ENCODE peak calls at places on chromosomes 11 and 22, in five cellular contexts. G is fibroblast of mammary gland, Q is A549, E is psoas muscle, F is endothelial cell. L is an unnamed sample.

GRCh38 chr11:31443802-31444201 is 65.6 kb downstream of the IMMP1L start:
- DNase-seq in G (no peak), Q (no peak), E (no peak), F (no peak), L (no peak)

GRCh38 chr11:60842688-60843605 is 1.0 kb downstream of the CCDC86 start:
- DNase-seq in G (peak), Q (no peak), E (peak), F (no peak), L (no peak)

GRCh38 chr11:78432058-78432515 is 14.5 kb upstream of the GAB2 start:
- DNase-seq in G (peak), Q (peak), E (no peak), F (peak), L (no peak)

GRCh38 chr11:73269353-73270088 is 2.6 kb upstream of the P2RY6 start:
- DNase-seq in G (no peak), Q (no peak), E (no peak), F (no peak), L (no peak)

GRCh38 chr11:62399868-62400245 is 19.0 kb upstream of the SCGB1A1 start:
- DNase-seq in G (no peak), Q (no peak), E (no peak), F (no peak), L (no peak)

GRCh38 chr11:70717961-70718595 is 319.7 kb downstream of the CTTN start:
- DNase-seq in G (no peak), Q (no peak), E (peak), F (no peak), L (no peak)

GRCh38 chr11:117993988-117994741 is 8.0 kb downstream of the IL10RA start:
- DNase-seq in G (no peak), Q (no peak), E (no peak), F (no peak), L (no peak)

GRCh38 chr11:6618117-6619020 is 853 bp downstream of the TPP1 start:
- DNase-seq in G (peak), Q (no peak), E (peak), F (no peak), L (no peak)

GRCh38 chr11:133947298-133947905 is 9.4 kb downstream of the IGSF9B start:
- DNase-seq in G (peak), Q (peak), E (peak), F (peak), L (no peak)
- TF ChIP-seq CTCF in G (peak), Q (no peak), E (peak), F (no peak), L (peak)

DNA sequence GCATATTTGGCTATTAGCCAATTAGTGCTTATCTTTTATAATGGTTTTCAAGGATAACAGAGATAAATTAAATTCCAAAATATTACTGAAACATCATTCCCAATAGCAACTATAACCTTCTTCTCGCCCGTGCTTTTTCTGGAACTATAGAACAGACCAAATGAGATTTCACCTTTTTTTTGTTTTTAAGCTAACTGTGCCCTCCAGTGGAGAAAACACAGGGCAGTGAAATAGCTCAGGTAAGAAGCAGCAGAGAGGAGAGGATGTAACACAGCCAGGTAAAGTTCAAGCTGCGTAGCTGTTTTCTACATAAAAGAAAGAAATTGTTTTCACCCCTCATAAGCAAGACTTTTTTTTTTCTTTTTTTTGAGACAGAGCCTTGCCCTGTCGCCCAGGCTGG is 28.2 kb downstream of the HSD17B12 start:
- DNase-seq in G (no peak), Q (no peak), E (no peak), F (no peak), L (no peak)
- TF ChIP-seq CTCF in G (peak), Q (peak), E (peak), F (no peak), L (no peak)

GRCh38 chr11:63639195-63639832 is 25.1 kb upstream of the PLAAT3 start:
- DNase-seq in G (peak), Q (peak), E (no peak), F (no peak), L (no peak)
- TF ChIP-seq CTCF in G (peak), Q (peak), E (peak), F (peak), L (peak)

DNA sequence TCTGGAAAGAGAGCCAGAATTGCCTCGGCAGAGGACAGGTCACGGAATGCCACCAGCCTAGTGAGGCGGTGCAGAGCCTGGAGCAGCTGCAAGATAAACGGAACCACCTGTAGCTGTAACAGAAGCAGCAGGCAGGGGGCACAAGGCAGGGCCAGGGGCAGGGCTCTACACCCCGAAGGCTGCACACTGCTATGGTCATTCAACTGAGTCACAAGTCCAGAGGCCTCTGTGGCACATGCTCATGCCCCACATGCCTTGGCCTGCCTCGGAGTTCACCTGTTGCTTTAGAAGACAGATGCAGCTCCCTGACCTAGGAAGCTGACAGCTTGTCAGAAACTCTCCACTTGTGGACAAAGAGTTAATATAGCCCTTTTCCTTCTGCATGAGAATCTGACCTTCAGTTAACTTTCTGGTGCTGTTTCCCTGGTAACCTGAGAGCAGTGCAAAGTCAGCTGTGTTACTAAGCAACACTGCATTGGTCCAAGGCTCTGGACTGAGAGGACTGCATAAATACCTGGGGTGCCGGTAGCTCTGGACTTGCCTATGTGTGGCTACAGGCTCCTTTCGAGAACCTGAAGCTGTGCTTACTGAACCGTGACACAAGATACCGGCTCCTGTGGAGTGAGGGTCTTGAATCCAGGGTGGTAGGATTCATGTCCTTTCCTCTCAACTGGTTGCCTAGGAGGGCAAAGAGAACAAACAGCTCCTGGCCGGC is 10.5 kb downstream of the COMMD9 start:
- DNase-seq in G (no peak), Q (no peak), E (no peak), F (no peak), L (peak)
- TF ChIP-seq CTCF in G (no peak), Q (no peak), E (no peak), F (no peak), L (no peak)

GRCh38 chr11:80320765-80321164 is 879.9 kb upstream of the TENM4 start:
- DNase-seq in G (no peak), Q (no peak), E (no peak), F (no peak), L (no peak)
- TF ChIP-seq CTCF in G (peak), Q (no peak), E (no peak), F (no peak), L (peak)

GRCh38 chr11:119706887-119707286 is 22.1 kb downstream of the NECTIN1 start:
- DNase-seq in G (no peak), Q (no peak), E (no peak), F (peak), L (no peak)
- TF ChIP-seq CTCF in G (peak), Q (no peak), E (no peak), F (no peak), L (no peak)

GRCh38 chr22:25048659-25049657 is 96.4 kb downstream of the KIAA1671 start:
- DNase-seq in G (peak), Q (peak), E (peak), F (peak), L (no peak)

GRCh38 chr22:25050566-25050965 is 98.0 kb downstream of the KIAA1671 start:
- DNase-seq in G (no peak), Q (no peak), E (no peak), F (no peak), L (no peak)

GRCh38 chr22:25049770-25050169 is 97.3 kb downstream of the KIAA1671 start:
- DNase-seq in G (no peak), Q (no peak), E (no peak), F (no peak), L (no peak)

GRCh38 chr22:25051983-25052710 is 99.6 kb downstream of the KIAA1671 start:
- DNase-seq in G (no peak), Q (no peak), E (no peak), F (no peak), L (no peak)

GRCh38 chr22:25051073-25051472 is 98.6 kb downstream of the KIAA1671 start:
- DNase-seq in G (no peak), Q (peak), E (no peak), F (no peak), L (no peak)
- TF ChIP-seq CTCF in G (peak), Q (no peak), E (peak), F (peak), L (peak)